ENCODE peak calls at places on chromosomes 5 and 9, in five cellular contexts. Q is HepG2, H is A549, R is K562, S is GM12878. X is an unnamed sample.

GRCh38 chr9:121266906-121267650 is 884 bp upstream of the GSN start:
- DNase-seq in R (no peak), H (no peak), Q (no peak), S (no peak), X (no peak)

GRCh38 chr5:39192449-39193160 is 26.8 kb downstream of the FYB1 start:
- DNase-seq in S (no peak), Q (no peak), H (no peak), R (no peak), X (no peak)

GRCh38 chr5:180179399-180180197 is 29.4 kb downstream of the RASGEF1C start:
- DNase-seq in S (no peak), R (peak), H (no peak), Q (no peak), X (no peak)

GRCh38 chr5:136811551-136811950 is 446.2 kb upstream of the TRPC7 start:
- DNase-seq in S (no peak), R (no peak), H (peak), Q (no peak), X (peak)

GRCh38 chr5:171664489-171664888 is 121.1 kb upstream of the SMIM23 start:
- DNase-seq in Q (no peak), S (no peak), R (no peak), H (no peak), X (no peak)

GRCh38 chr9:886886-887285 is 45.4 kb downstream of the DMRT1 start:
- DNase-seq in R (no peak), Q (no peak), H (no peak), S (no peak), X (no peak)

GRCh38 chr5:684771-685216 is 8.4 kb downstream of the TPPP start:
- DNase-seq in H (no peak), S (no peak), R (no peak), Q (no peak), X (no peak)

GRCh38 chr5:139341689-139342422 is at the start of gene PAIP2:
- DNase-seq in Q (peak), H (peak), R (peak), S (peak), X (peak)

GRCh38 chr9:7976167-7976755 is 176.7 kb upstream of the DMAC1 start:
- DNase-seq in S (peak), Q (no peak), R (no peak), H (no peak), X (no peak)

GRCh38 chr9:114355821-114356220 is 26.2 kb downstream of the ORM2 start:
- DNase-seq in R (no peak), H (no peak), Q (no peak), S (no peak), X (no peak)

GRCh38 chr5:39437469-39437868 is 12.7 kb upstream of the DAB2 start:
- DNase-seq in R (no peak), S (no peak), Q (peak), H (peak), X (no peak)

GRCh38 chr9:104682642-104683041 is 11.7 kb upstream of the OR13D1 start:
- DNase-seq in H (peak), R (peak), Q (peak), S (peak), X (peak)

GRCh38 chr9:19809422-19810269 is 20.8 kb upstream of the SLC24A2 start:
- DNase-seq in S (no peak), Q (no peak), R (no peak), H (peak), X (no peak)

GRCh38 chr5:140800816-140801493 is at the start of gene PCDHA3:
- DNase-seq in S (no peak), R (no peak), H (peak), Q (peak), X (peak)

GRCh38 chr5:78690593-78690972 is 42.0 kb upstream of the LHFPL2 start:
- DNase-seq in Q (no peak), S (no peak), H (no peak), R (no peak), X (no peak)

GRCh38 chr5:83397658-83398057 is 73.9 kb upstream of the VCAN start:
- DNase-seq in H (no peak), Q (no peak), S (no peak), R (no peak), X (no peak)

GRCh38 chr5:57382665-57383064 is 99.9 kb downstream of the ACTBL2 start:
- DNase-seq in H (no peak), S (no peak), R (no peak), Q (no peak), X (no peak)

GRCh38 chr9:113302792-113303418 is at the start of gene RNF183:
- DNase-seq in Q (peak), R (no peak), S (no peak), H (no peak), X (no peak)

GRCh38 chr9:134326754-134327526 is 685 bp downstream of the RXRA start:
- DNase-seq in Q (no peak), S (no peak), H (peak), R (peak), X (peak)

GRCh38 chr5:96927008-96927407 is 8.9 kb upstream of the LNPEP start:
- DNase-seq in S (no peak), H (no peak), Q (no peak), R (no peak), X (peak)

GRCh38 chr5:160923927-160924705 is 72.1 kb upstream of the ATP10B start:
- DNase-seq in R (no peak), Q (peak), H (no peak), S (no peak), X (no peak)

GRCh38 chr9:70117835-70118319 is 74.2 kb downstream of the MAMDC2 start:
- DNase-seq in Q (peak), S (no peak), R (no peak), H (no peak), X (peak)

GRCh38 chr9:27247756-27248155 is 49.2 kb downstream of the EQTN start:
- DNase-seq in Q (peak), R (peak), H (peak), S (no peak), X (peak)

GRCh38 chr9:32589083-32589713 is 16.2 kb upstream of the NDUFB6 start:
- DNase-seq in R (no peak), S (no peak), Q (peak), H (peak), X (peak)

GRCh38 chr5:116402235-116402634 is 172.4 kb downstream of the SEMA6A start:
- DNase-seq in S (no peak), H (no peak), Q (no peak), R (no peak), X (no peak)

GRCh38 chr5:54217826-54218503 is 92.4 kb downstream of the ARL15 start:
- DNase-seq in Q (peak), S (no peak), R (peak), H (peak), X (peak)

GRCh38 chr5:149962040-149962439 is 1.5 kb downstream of the SLC26A2 start:
- DNase-seq in H (peak), R (peak), S (no peak), Q (peak), X (peak)

GRCh38 chr5:171521219-171521633 is 101.8 kb downstream of the FGF18 start:
- DNase-seq in S (no peak), Q (no peak), H (peak), R (no peak), X (peak)

GRCh38 chr9:304106-304505 is 89.4 kb downstream of the DOCK8 start:
- DNase-seq in H (no peak), Q (no peak), S (no peak), R (no peak), X (no peak)

GRCh38 chr9:21558627-21559401 is 76.7 kb upstream of the IFNE start:
- DNase-seq in Q (no peak), H (peak), S (no peak), R (no peak), X (peak)

GRCh38 chr9:74570879-74571512 is 73.9 kb downstream of the RORB start:
- DNase-seq in R (peak), H (peak), S (no peak), Q (peak), X (peak)

GRCh38 chr9:102069969-102070368 is 331.5 kb upstream of the GRIN3A start:
- DNase-seq in R (no peak), H (no peak), Q (no peak), S (no peak), X (no peak)

GRCh38 chr5:54774281-54775171 is 210.9 kb downstream of the ESM1 start:
- DNase-seq in R (no peak), Q (no peak), S (no peak), H (no peak), X (no peak)

GRCh38 chr5:132354381-132354780 is 15.1 kb upstream of the SLC22A5 start:
- DNase-seq in Q (no peak), H (no peak), R (no peak), S (no peak), X (no peak)

GRCh38 chr5:174750720-174751119 is 26.3 kb downstream of the MSX2 start:
- DNase-seq in R (no peak), S (no peak), H (no peak), Q (no peak), X (peak)

GRCh38 chr5:153831976-153832375 is 206.7 kb downstream of the FAM114A2 start:
- DNase-seq in Q (peak), S (peak), R (peak), H (peak), X (peak)

GRCh38 chr5:105940181-105940580 is 1730.6 kb downstream of the EFNA5 start:
- DNase-seq in R (no peak), S (no peak), H (no peak), Q (no peak), X (no peak)

GRCh38 chr5:45696206-45696836 is at the start of gene HCN1:
- DNase-seq in S (no peak), H (peak), R (no peak), Q (peak), X (peak)
- H3K4me2 ChIP-seq in S (no peak), H (peak), R (no peak), Q (no peak), X (no peak)

GRCh38 chr9:6869081-6869948 is 111.5 kb downstream of the KDM4C start:
- DNase-seq in S (no peak), R (no peak), Q (no peak), H (no peak), X (no peak)
- TF ChIP-seq BHLHE40 in S (no peak), R (no peak), Q (no peak), H (no peak), X (no peak)

DNA sequence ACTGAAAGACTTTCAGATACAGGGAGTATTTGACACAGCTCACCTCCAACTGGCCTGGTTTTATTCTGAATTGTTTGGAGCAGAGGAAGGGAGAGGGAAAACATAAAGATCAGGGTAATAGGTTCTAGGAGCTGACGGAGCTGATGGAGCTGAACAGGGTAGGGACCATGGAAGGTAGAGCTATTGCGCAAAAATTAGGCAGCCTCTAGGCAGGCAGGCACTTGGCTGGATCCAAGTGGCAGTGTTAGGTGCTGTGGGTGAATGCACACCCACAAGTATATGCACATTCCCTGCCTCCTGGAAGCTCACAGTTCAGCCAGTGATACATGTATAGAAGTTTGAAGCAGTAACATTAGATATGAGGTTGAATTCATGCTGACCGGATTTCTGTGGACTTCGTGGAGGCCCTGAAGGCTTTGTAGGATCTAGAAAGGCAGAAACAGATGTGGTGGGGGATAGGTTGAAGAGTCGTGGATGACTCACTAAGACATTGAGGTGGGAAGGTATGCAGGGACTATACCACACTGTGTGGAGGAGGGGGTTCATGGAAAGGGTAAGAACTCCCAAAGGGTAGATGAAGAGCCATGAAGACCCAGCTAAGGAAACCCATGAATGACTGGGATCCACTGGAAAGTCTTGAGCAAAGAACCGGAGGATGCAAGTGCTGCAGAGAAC is 50.8 kb downstream of the WWC1 start:
- DNase-seq in S (no peak), R (no peak), Q (no peak), H (no peak), X (peak)
- H3K4me2 ChIP-seq in S (no peak), R (no peak), Q (no peak), H (peak), X (no peak)

GRCh38 chr9:110337727-110338522 is at the start of gene TXNDC8:
- DNase-seq in S (no peak), H (no peak), R (no peak), Q (no peak), X (peak)

GRCh38 chr9:110334871-110335270 is 2.8 kb downstream of the TXNDC8 start:
- DNase-seq in H (no peak), R (no peak), S (no peak), Q (no peak), X (no peak)

GRCh38 chr9:110343537-110343936 is 5.9 kb upstream of the TXNDC8 start:
- DNase-seq in H (no peak), Q (no peak), R (no peak), S (no peak), X (no peak)

GRCh38 chr9:110340306-110340705 is 2.6 kb upstream of the TXNDC8 start:
- DNase-seq in S (no peak), H (peak), Q (peak), R (no peak), X (no peak)
- TF ChIP-seq BHLHE40 in S (no peak), H (no peak), Q (no peak), R (no peak), X (no peak)

DNA sequence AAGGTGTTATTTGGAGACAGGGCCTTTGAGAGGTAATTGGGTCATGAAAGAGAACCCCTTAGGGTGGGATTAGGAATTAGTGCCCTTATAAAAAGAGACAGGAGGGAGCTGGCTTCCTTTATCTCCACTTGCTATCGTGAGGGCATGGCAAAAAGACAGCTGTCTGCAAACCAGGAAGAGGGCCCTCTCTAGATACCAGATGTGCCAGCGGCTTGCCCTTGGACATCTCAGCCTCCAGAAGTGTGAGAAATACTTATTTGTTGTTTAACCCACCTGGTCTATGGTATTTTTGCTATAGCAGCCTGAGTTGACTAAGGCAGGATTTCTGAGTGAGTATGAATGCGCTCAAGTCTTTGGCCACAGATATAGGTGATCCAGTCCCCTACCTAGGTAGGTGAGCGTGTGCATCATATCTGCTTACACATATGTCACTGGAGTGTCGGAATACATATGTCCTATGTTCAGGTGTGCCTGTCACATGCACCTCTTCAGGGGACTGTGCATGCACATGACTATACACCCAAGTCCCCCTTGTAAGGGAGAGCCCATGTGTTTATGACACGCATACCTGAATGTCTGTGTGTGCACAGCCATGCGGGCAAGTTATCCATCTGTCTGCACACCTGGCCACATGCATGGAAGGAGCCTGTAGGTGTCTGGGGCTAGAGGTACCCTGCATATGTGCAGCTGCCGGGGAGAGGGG is 817 bp upstream of the RGS14 start:
- DNase-seq in Q (no peak), H (no peak), R (no peak), S (no peak), X (no peak)
- H3K4me2 ChIP-seq in Q (no peak), H (no peak), R (peak), S (peak), X (no peak)

GRCh38 chr9:31124389-31124788 is 1260.1 kb upstream of the ACO1 start:
- DNase-seq in S (no peak), R (no peak), Q (no peak), H (no peak), X (no peak)

GRCh38 chr9:31119882-31120481 is 1264.5 kb upstream of the ACO1 start:
- DNase-seq in R (no peak), S (no peak), Q (peak), H (peak), X (no peak)
- TF ChIP-seq BHLHE40 in R (no peak), S (no peak), Q (no peak), H (no peak), X (no peak)